ENCODE peak calls at places on chromosomes 13 and 19, in five cellular contexts. Y is neural crest cell, G is HTR-8/SVneo, U is AG08395, D is caudate nucleus. E is an unnamed sample.

GRCh38 chr19:39599116-39599515 is 3.2 kb upstream of the LGALS13 start:
- DNase-seq in U (no peak), Y (peak), D (no peak), G (no peak), E (no peak)

GRCh38 chr13:31119966-31120733 is 41.6 kb downstream of the HSPH1 start:
- DNase-seq in D (no peak), Y (no peak), U (no peak), G (no peak), E (no peak)

GRCh38 chr13:28161370-28161769 is 23.0 kb downstream of the PAN3 start:
- DNase-seq in U (peak), Y (no peak), D (no peak), G (no peak), E (no peak)

GRCh38 chr13:42548731-42549554 is 25.0 kb upstream of the TNFSF11 start:
- DNase-seq in U (no peak), Y (no peak), D (no peak), G (no peak), E (no peak)

GRCh38 chr19:16372065-16372915 is 47.7 kb downstream of the KLF2 start:
- DNase-seq in Y (no peak), U (no peak), D (no peak), G (no peak), E (no peak)

GRCh38 chr13:98576963-98577822 is at the start of gene STK24:
- DNase-seq in G (no peak), Y (peak), D (peak), U (peak), E (peak)

GRCh38 chr19:12668937-12669271 is 2.3 kb downstream of the WDR83 start:
- DNase-seq in U (peak), Y (no peak), G (peak), D (peak), E (peak)

GRCh38 chr19:47494729-47495128 is 10.7 kb upstream of the KPTN start:
- DNase-seq in D (no peak), Y (no peak), U (no peak), G (no peak), E (no peak)

GRCh38 chr19:7267792-7268736 is 26.1 kb downstream of the INSR start:
- DNase-seq in G (no peak), U (no peak), D (no peak), Y (no peak), E (no peak)

GRCh38 chr13:30618186-30618937 is 642 bp downstream of the USPL1 start:
- DNase-seq in Y (no peak), G (no peak), U (no peak), D (peak), E (no peak)

GRCh38 chr19:43519436-43520088 is 7.4 kb downstream of the ETHE1 start:
- DNase-seq in Y (peak), U (peak), D (peak), G (peak), E (peak)